ENCODE peak calls at places on chromosomes 2 and 18, in six cellular contexts. L, H, F, Z, K and T are unnamed samples.

GRCh38 chr2:112540906-112541305 is 1.4 kb upstream of the POLR1B start:
- DNase-seq in L (no peak), H (no peak), F (no peak), Z (no peak), K (no peak), T (no peak)

GRCh38 chr2:55097462-55098410 is 47.5 kb upstream of the RTN4 start:
- DNase-seq in L (peak; percentile 72), H (no peak), F (peak; percentile 45), Z (no peak), K (no peak), T (peak; percentile 47)

GRCh38 chr2:230016844-230017243 is 51.9 kb downstream of the SLC16A14 start:
- DNase-seq in L (no peak), H (no peak), F (no peak), Z (no peak), K (no peak), T (no peak)

GRCh38 chr2:237892478-237892877 is 33.1 kb downstream of the RAMP1 start:
- DNase-seq in L (peak; percentile 61), H (no peak), F (no peak), Z (no peak), K (no peak), T (no peak)

GRCh38 chr18:23710946-23711345 is 21.7 kb downstream of the LAMA3 start:
- DNase-seq in L (no peak), H (no peak), F (no peak), Z (no peak), K (no peak), T (no peak)

GRCh38 chr2:48423376-48423775 is 106.6 kb upstream of the STON1 start:
- DNase-seq in L (peak; percentile 52), H (no peak), F (peak; percentile 96), Z (no peak), K (peak; percentile 81), T (no peak)

GRCh38 chr2:128498086-128498485 is 179.4 kb upstream of the HS6ST1 start:
- DNase-seq in L (no peak), H (peak; percentile 9), F (no peak), Z (no peak), K (no peak), T (peak; percentile 48)

GRCh38 chr2:192657364-192657763 is 462.6 kb upstream of the TMEFF2 start:
- DNase-seq in L (no peak), H (no peak), F (no peak), Z (no peak), K (no peak), T (no peak)

GRCh38 chr2:177275041-177275440 is 10.5 kb upstream of the NFE2L2 start:
- DNase-seq in L (peak; percentile 87), H (no peak), F (peak; percentile 89), Z (no peak), K (no peak), T (no peak)

GRCh38 chr2:195501746-195502145 is 155.3 kb upstream of the SLC39A10 start:
- DNase-seq in L (no peak), H (no peak), F (no peak), Z (no peak), K (no peak), T (no peak)

GRCh38 chr2:208256192-208256782 is 1.4 kb upstream of the IDH1 start:
- DNase-seq in L (no peak), H (no peak), F (no peak), Z (no peak), K (no peak), T (no peak)
- H3K27ac ChIP-seq in L (peak overlapping the region; percentile 96), H (no peak overlapping the region), F (no peak overlapping the region), Z (peak overlapping the region; percentile 16), K (no peak overlapping the region), T (no peak overlapping the region)

GRCh38 chr2:119756837-119757236 is 2.9 kb upstream of the PTPN4 start:
- DNase-seq in L (peak; percentile 79), H (peak; percentile 65), F (peak; percentile 96), Z (peak; percentile 18), K (no peak), T (peak; percentile 72)
- H3K27ac ChIP-seq in L (no peak overlapping the region), H (peak overlapping the region; percentile 39), F (peak overlapping the region; percentile 64), Z (no peak overlapping the region), K (no peak overlapping the region), T (peak overlapping the region; percentile 42)

GRCh38 chr18:44761812-44762211 is 81.1 kb downstream of the SETBP1 start:
- DNase-seq in L (no peak), H (peak; percentile 79), F (no peak), Z (no peak), K (no peak), T (no peak)
- H3K27ac ChIP-seq in L (no peak overlapping the region), H (no peak overlapping the region), F (no peak overlapping the region), Z (no peak overlapping the region), K (no peak overlapping the region), T (no peak overlapping the region)

GRCh38 chr2:68745006-68745405 is 10.4 kb downstream of the ARHGAP25 start:
- DNase-seq in L (no peak), H (no peak), F (no peak), Z (no peak), K (no peak), T (no peak)
- H3K27ac ChIP-seq in L (no peak overlapping the region), H (no peak overlapping the region), F (no peak overlapping the region), Z (no peak overlapping the region), K (no peak overlapping the region), T (no peak overlapping the region)

GRCh38 chr2:64675860-64676259 is 22.1 kb upstream of the SERTAD2 start:
- DNase-seq in L (no peak), H (no peak), F (peak; percentile 71), Z (no peak), K (peak; percentile 77), T (no peak)

GRCh38 chr2:64677530-64677929 is 23.8 kb upstream of the SERTAD2 start:
- DNase-seq in L (no peak), H (no peak), F (no peak), Z (no peak), K (no peak), T (no peak)

GRCh38 chr2:64681479-64681967 is 27.8 kb upstream of the SERTAD2 start:
- DNase-seq in L (no peak), H (no peak), F (no peak), Z (no peak), K (no peak), T (no peak)

GRCh38 chr2:64678771-64679615 is 25.3 kb upstream of the SERTAD2 start:
- DNase-seq in L (no peak), H (no peak), F (no peak), Z (no peak), K (no peak), T (no peak)

DNA sequence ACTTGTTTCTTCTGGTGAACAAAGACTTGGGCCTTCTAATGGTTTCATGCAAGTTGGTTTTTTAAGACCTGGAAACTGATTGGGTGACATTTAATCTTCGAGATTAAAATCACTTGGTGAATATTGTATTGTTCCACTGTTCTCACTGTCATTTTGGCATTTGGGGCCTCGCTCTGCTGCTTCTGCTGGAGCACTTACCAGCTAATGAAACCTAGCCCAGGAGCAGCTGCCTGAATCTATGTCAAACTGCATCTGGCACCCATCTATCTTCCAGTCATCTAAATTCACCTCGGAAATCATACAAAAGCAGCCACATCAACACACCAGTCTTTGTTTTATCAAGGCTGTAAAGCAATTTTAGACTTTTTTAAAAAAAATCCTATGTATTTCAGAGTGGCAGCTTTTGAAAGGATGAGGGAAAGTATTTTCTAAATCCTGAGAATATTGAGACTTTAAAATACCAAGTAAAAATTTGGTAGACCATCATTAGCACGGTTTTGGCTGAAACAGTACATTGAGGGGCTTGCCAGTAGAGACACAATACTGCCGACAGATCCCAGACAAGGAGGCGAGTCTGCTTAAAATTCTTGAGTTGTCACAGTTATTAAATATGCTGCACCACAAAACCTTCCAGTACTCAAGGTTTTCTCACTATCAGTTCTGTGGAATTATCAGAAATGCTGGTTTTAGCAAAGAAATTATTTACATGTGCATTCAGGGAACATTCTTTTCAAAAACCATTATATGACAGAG is 26.1 kb upstream of the SERTAD2 start:
- DNase-seq in L (no peak), H (no peak), F (no peak), Z (no peak), K (no peak), T (no peak)
- H3K27ac ChIP-seq in L (no peak overlapping the region), H (no peak overlapping the region), F (no peak overlapping the region), Z (no peak overlapping the region), K (no peak overlapping the region), T (peak overlapping the region; percentile 47)

DNA sequence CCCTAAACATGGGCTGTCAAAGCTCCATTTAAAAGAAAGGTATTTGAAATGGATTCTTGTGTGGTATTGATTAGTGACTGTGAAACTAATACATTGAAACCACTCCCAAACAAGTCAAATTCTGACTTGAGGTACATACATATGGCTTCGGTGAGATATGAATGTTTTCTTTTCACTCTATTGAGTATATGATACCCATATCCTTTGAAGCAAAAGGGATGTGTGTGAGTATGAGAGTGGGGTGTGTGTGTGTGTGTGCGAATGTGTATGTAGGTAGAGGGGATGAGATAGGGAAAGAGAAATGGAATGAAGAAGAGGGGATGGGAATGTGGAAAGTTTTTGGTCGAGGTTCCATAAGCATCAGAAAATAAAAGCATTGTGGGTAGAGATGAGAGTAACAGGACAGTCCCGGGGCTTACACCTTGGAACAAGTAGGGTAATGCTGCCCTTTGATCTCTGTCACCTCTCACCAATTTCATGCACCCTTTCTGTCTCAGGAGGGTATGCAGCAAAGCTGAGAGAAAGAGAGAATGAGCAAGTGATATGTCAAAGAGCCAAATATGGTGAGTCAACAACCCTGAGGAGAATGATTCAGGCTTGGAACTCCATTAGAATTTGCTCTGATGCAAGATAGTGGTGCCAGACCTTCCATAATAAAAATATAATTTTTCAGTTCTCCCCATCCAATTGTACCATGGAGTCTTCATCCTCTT is 64.0 kb upstream of the ZEB2 start:
- DNase-seq in L (peak; percentile 80), H (no peak), F (peak; percentile 92), Z (no peak), K (no peak), T (no peak)
- H3K27ac ChIP-seq in L (no peak overlapping the region), H (no peak overlapping the region), F (peak overlapping the region; percentile 51), Z (no peak overlapping the region), K (no peak overlapping the region), T (no peak overlapping the region)

GRCh38 chr2:205091411-205091810 is 546.1 kb downstream of the PARD3B start:
- DNase-seq in L (no peak), H (no peak), F (no peak), Z (no peak), K (no peak), T (no peak)

GRCh38 chr2:205089958-205090357 is 544.7 kb downstream of the PARD3B start:
- DNase-seq in L (peak; percentile 9), H (no peak), F (no peak), Z (no peak), K (no peak), T (no peak)

DNA sequence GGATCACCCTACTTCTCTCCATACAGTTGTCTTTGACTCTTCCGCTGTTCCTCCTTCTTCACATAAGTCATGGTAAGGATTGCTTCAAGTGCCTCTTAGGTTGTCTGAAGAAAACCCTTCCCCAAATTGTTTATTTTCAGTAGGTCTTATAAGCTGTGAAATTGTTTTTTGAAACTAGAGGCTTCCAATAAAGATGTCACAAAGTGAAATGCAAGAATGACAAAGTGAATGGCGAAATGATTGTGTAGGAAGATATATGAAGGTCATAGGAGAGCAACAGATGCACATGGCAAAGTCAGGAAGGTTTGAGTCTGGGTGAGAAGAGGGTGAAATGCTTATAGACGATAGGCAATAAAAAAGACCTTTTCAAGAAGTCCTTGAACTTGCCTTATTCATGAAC is 548.8 kb downstream of the PARD3B start:
- DNase-seq in L (no peak), H (no peak), F (no peak), Z (no peak), K (no peak), T (no peak)
- H3K27ac ChIP-seq in L (no peak overlapping the region), H (no peak overlapping the region), F (no peak overlapping the region), Z (no peak overlapping the region), K (no peak overlapping the region), T (no peak overlapping the region)